ENCODE peak calls at places on chromosomes 4 and X, in ten cellular contexts. J is bronchial epithelial cell, H is Peyer's patch, W is ovary, K is K562, R is tibial artery, N is fibroblast of lung, Z is breast epithelium, U is left ventricle myocardium inferior, S is prostate gland. D is an unnamed sample. For H3K36me3, the result is how much of the 10 kb centered on the place peaks cover.

GRCh38 chrX:18885317-18886004 is 98.5 kb downstream of the PHKA2 start:
- DNase-seq in Z (no peak), H (no peak), W (peak), N (peak), S (no peak), U (no peak), R (no peak), J (no peak), K (no peak), D (no peak)

GRCh38 chr4:121696140-121696640 is 590 bp downstream of the ANXA5 start:
- DNase-seq in J (peak), H (peak), Z (peak), S (peak), R (peak), K (peak), N (peak), U (peak), W (peak), D (peak)

GRCh38 chrX:3950373-3950772 is 236.9 kb upstream of the PRKX start:
- DNase-seq in H (no peak), K (no peak), R (no peak), U (no peak), W (no peak), N (peak), Z (no peak), S (no peak), J (no peak), D (no peak)

GRCh38 chr4:36039031-36039430 is 205.3 kb downstream of the ARAP2 start:
- DNase-seq in W (no peak), N (no peak), U (no peak), J (no peak), R (no peak), H (no peak), Z (no peak), S (no peak), K (no peak), D (peak)

GRCh38 chr4:121696641-121697461 is at the start of gene ANXA5:
- DNase-seq in U (peak), N (peak), K (peak), S (peak), Z (peak), R (peak), W (peak), H (peak), J (peak), D (peak)

GRCh38 chr4:8173641-8174242 is 15.1 kb upstream of the ABLIM2 start:
- DNase-seq in N (no peak), Z (no peak), R (no peak), S (no peak), W (no peak), H (no peak), J (no peak), K (no peak), U (no peak), D (no peak)

GRCh38 chr4:155796031-155796430 is 37.2 kb downstream of the GUCY1B1 start:
- DNase-seq in U (no peak), N (peak), J (peak), H (no peak), S (no peak), W (no peak), K (no peak), R (no peak), Z (no peak), D (no peak)

GRCh38 chrX:129831486-129831885 is 12.2 kb downstream of the ZDHHC9 start:
- DNase-seq in H (no peak), Z (no peak), U (peak), N (no peak), J (no peak), R (no peak), S (no peak), W (no peak), K (no peak), D (no peak)

GRCh38 chr4:6460876-6461275 is 11.5 kb downstream of the PPP2R2C start:
- DNase-seq in H (no peak), U (no peak), N (no peak), R (no peak), W (no peak), S (no peak), J (no peak), Z (no peak), K (no peak), D (no peak)

GRCh38 chr4:143346208-143346607 is 9.5 kb downstream of the GAB1 start:
- DNase-seq in W (no peak), K (no peak), R (no peak), N (no peak), Z (peak), J (peak), U (no peak), H (no peak), S (peak), D (no peak)

GRCh38 chr4:127309360-127310095 is 323.2 kb upstream of the INTU start:
- DNase-seq in K (no peak), U (no peak), S (no peak), J (no peak), H (no peak), R (peak), N (peak), Z (no peak), W (no peak), D (no peak)

GRCh38 chr4:128590773-128591172 is 218.7 kb upstream of the JADE1 start:
- DNase-seq in W (peak), Z (no peak), H (no peak), S (no peak), K (no peak), U (no peak), N (peak), R (no peak), J (no peak), D (no peak)

GRCh38 chrX:331145-331771 is 12.7 kb upstream of the GTPBP6 start:
- DNase-seq in K (no peak), J (no peak), Z (no peak), R (no peak), N (peak), U (peak), H (no peak), S (no peak), W (no peak), D (no peak)

GRCh38 chr4:16952462-16952871 is 54.0 kb upstream of the LDB2 start:
- DNase-seq in K (no peak), R (no peak), Z (no peak), J (no peak), H (no peak), S (no peak), N (peak), W (no peak), U (no peak), D (no peak)

GRCh38 chr4:6538586-6538985 is 36.4 kb upstream of the MAN2B2 start:
- DNase-seq in U (no peak), Z (no peak), J (no peak), S (no peak), W (no peak), H (no peak), K (no peak), N (no peak), R (no peak), D (no peak)

GRCh38 chrX:20139966-20140365 is 1.7 kb downstream of the EIF1AX start:
- DNase-seq in S (no peak), R (no peak), U (no peak), H (no peak), K (no peak), Z (no peak), W (no peak), N (peak), J (peak), D (no peak)

GRCh38 chr4:98484031-98484430 is 174.4 kb downstream of the TSPAN5 start:
- DNase-seq in R (no peak), J (peak), W (no peak), Z (no peak), K (no peak), U (no peak), N (peak), S (no peak), H (no peak), D (no peak)

GRCh38 chr4:149108626-149109025 is 666.4 kb upstream of the NR3C2 start:
- DNase-seq in Z (no peak), W (no peak), S (no peak), R (no peak), N (peak), U (no peak), H (no peak), J (no peak), K (no peak), D (no peak)

GRCh38 chr4:149110499-149110898 is 668.3 kb upstream of the NR3C2 start:
- DNase-seq in U (no peak), J (no peak), S (no peak), R (no peak), H (no peak), W (no peak), Z (no peak), K (no peak), N (no peak), D (no peak)

GRCh38 chr4:149113804-149114430 is 671.7 kb upstream of the NR3C2 start:
- DNase-seq in H (no peak), R (no peak), W (no peak), U (no peak), N (peak), K (no peak), Z (no peak), J (peak), S (no peak), D (no peak)

DNA sequence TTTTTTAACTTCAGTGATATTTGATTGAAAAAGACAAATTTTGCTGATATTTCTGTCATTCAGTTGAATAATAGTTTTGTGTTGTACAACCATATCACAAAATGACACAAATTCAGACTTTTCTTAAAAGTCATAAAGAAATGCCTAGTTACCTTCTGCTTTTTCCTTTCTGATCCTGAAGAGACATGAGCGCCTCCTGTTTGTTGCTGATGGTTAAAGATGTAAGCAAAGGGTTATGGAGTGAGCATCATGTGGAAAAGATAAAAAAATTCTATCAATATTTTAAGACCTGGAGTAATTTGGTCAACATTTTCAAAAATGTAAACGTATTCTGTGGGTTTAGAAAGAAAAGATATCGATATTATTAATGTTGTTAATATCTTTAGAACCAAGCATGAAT is 669.9 kb upstream of the NR3C2 start:
- DNase-seq in Z (no peak), H (no peak), S (no peak), K (no peak), N (no peak), J (no peak), W (no peak), U (no peak), R (no peak), D (no peak)
- TF ChIP-seq CTCF in Z (no peak), H (no peak), S (no peak), K (no peak), N (no peak), J (no peak), W (no peak), U (no peak), R (no peak), D (no peak)

GRCh38 chr4:168790898-168791297 is 219.2 kb downstream of the CBR4 start:
- DNase-seq in S (no peak), J (no peak), R (no peak), K (no peak), U (no peak), H (no peak), Z (no peak), W (no peak), N (no peak), D (no peak)

GRCh38 chr4:168791376-168791775 is 218.7 kb downstream of the CBR4 start:
- DNase-seq in N (no peak), W (no peak), K (no peak), Z (no peak), R (no peak), S (no peak), U (no peak), J (no peak), H (no peak), D (no peak)

GRCh38 chr4:168787334-168787733 is 222.7 kb downstream of the CBR4 start:
- DNase-seq in K (no peak), U (no peak), R (no peak), S (no peak), H (no peak), N (no peak), Z (no peak), J (no peak), W (no peak), D (no peak)

GRCh38 chr4:168784786-168785461 is 225.1 kb downstream of the CBR4 start:
- DNase-seq in H (no peak), R (no peak), K (no peak), S (peak), J (peak), N (peak), W (no peak), Z (peak), U (no peak), D (no peak)

DNA sequence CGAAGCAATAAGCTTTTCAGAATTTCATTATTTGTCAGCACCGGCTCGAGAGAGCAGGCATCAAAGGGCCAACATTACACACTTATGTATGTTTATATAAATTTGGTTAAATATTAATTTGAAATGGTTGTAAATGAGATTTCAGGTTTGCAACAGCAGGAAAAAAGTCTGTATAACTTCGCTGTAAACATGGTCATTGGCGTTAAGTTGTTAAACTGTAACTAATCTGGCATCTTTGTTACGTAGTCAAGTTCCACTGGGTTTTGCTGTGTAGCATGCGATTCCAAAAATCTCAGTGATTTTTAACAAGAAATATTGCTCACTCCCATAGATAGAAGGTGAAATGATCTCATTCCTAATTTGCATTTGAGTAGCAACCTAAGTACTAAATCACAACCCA is 222.3 kb downstream of the CBR4 start:
- DNase-seq in N (peak), K (no peak), W (no peak), J (no peak), H (no peak), R (no peak), Z (no peak), U (no peak), S (no peak), D (no peak)
- H3K36me3 ChIP-seq in N (under half), K (under half), W (under half), J (under half), H (under half), R (under half), Z (under half), U (under half), S (under half), D (under half)

DNA sequence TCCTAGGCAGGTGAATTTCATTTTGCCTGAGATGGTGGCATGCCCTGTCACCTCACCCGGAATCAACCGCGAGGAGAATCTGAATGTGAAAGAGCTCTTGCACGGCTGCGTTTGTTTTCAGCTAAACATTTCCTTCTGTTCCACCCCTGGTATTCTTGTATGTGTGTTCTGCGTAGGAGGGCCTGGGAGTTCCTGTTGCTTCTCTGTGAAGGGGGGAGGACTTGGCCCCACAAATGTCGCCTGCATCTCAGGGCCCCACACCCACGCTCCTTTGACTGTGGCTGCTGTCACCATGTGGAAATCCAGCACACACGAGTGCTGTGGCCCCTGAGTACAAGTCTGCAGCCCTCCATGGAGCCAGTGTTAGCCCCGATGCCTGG is 45.8 kb upstream of the CLCN4 start:
- DNase-seq in K (no peak), Z (no peak), N (no peak), H (no peak), S (no peak), W (no peak), U (no peak), J (no peak), R (no peak), D (no peak)
- H3K4me3 ChIP-seq in K (no peak), Z (no peak), N (no peak), H (no peak), S (no peak), W (no peak), U (no peak), J (no peak), R (no peak), D (no peak)

DNA sequence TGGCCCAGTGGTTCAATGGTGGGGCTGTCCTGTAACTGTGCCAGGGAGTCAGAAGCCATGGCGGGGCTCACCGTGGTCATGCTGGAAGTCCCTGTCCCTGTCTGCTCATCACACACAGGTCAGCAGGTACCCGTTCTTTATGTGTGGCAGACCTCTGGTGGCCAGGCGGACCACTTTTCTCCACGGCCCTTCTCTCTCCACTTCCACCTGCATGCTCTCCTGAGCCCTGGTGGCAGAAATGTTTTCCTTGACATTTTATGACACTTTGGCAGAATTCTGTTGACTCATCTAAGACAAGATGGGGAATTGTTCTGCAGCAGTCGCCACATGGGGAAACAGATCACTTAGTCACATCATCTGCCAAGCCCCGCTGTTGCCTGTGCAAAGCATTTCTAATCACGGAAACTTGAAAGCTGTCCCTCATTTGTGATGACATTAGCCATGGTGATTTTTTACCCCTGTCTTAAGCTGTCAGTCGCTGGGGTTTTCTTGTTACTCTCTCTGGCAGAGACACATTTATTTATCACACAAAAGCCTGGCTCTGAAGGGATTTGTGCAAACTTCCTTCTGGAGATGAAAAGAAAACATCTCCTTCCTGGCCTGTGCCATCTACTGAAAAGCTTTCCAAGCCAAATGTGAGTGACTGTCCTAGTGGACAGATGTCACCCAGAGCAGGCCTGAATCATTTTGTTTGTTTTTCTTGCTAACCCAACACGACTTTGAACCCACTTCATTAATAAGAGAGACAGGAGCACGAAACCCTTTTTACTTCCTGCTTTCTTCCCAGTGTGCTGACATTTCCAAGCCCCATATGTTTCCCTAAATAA is 38.8 kb upstream of the STIM2 start:
- DNase-seq in J (no peak), N (no peak), W (no peak), H (no peak), U (no peak), S (no peak), Z (no peak), K (no peak), R (no peak), D (no peak)
- TF ChIP-seq CTCF in J (no peak), N (no peak), W (no peak), H (no peak), U (no peak), S (no peak), Z (no peak), K (peak), R (no peak), D (no peak)

GRCh38 chrX:47217121-47217851 is 1.2 kb upstream of the CDK16 start:
- DNase-seq in S (peak), Z (peak), H (no peak), K (no peak), U (peak), J (peak), W (no peak), R (peak), N (peak), D (no peak)
- H3K36me3 ChIP-seq in S (under half), Z (under half), H (under half), K (half or more), U (under half), J (under half), W (under half), R (under half), N (under half), D (under half)

GRCh38 chrX:63751481-63751880 is 33.5 kb downstream of the ARHGEF9 start:
- DNase-seq in U (no peak), R (no peak), N (no peak), Z (peak), W (no peak), S (no peak), H (no peak), J (peak), K (no peak), D (no peak)
- H3K4me3 ChIP-seq in U (no peak), R (peak), N (no peak), Z (no peak), W (no peak), S (no peak), H (no peak), J (no peak), K (no peak), D (no peak)

GRCh38 chr4:37803348-37803973 is 23.0 kb upstream of the PGM2 start:
- DNase-seq in Z (no peak), H (no peak), S (no peak), R (no peak), W (no peak), J (peak), K (no peak), N (peak), U (no peak), D (peak)
- TF ChIP-seq CTCF in Z (peak), H (peak), S (no peak), R (peak), W (no peak), J (peak), K (peak), N (peak), U (peak), D (peak)

GRCh38 chrX:53637479-53637878 is 49.0 kb downstream of the HUWE1 start:
- DNase-seq in W (no peak), U (no peak), N (no peak), J (no peak), H (no peak), R (no peak), Z (no peak), S (no peak), K (no peak), D (no peak)
- H3K36me3 ChIP-seq in W (under half), U (under half), N (under half), J (under half), H (under half), R (under half), Z (under half), S (under half), K (half or more), D (under half)

DNA sequence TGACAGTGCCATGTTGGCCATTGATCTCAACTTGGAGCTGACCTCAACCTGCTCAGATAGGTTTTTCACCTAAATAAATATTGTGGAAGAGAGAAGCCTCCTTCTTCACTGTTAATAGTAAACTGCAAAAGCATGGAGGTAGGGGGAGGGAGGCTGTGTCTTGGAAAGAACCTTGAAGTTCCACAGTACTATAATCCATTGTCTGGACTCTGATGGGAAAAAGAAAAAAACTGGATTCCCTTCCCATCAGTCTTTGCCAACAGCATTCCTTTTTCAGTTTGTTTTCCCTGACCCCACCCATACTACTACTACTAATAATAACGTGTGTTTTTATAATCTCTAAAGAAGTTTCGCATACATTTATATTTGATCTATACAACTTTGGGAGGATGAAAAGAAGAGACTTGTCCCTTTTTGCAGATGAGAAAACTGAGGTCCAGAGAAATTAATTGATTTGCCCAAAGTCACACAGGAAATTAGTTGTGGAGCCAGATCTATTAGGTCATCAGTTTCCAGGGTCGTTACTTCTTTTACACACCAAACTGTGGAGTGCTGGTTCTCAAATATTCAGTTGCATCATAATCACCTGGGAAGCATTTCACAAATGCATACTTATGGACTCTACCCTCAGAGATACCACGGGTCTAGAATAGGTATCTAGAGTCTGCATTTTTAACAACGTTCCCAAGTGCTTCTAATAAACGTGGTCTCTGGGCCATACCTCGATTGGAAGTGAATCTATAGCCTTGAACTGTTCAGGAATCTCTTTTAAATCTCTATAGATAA is 59.1 kb downstream of the LUZP4 start:
- DNase-seq in Z (no peak), K (no peak), H (no peak), U (no peak), S (no peak), N (no peak), J (no peak), R (no peak), W (no peak), D (no peak)
- H3K4me3 ChIP-seq in Z (no peak), K (no peak), H (no peak), U (no peak), S (no peak), N (no peak), J (no peak), R (no peak), W (no peak), D (no peak)